ENCODE peak calls at places on chromosome 18, in four cellular contexts. S, W, I and D are unnamed samples.

GRCh38 chr18:31684279-31685096 is at the start of gene B4GALT6:
- DNase-seq in S (no peak), W (peak), I (no peak), D (peak)

GRCh38 chr18:48840491-48840877 is 110.3 kb downstream of the SMAD7 start:
- DNase-seq in S (no peak), W (no peak), I (no peak), D (no peak)

GRCh38 chr18:596288-596881 is 403 bp upstream of the CLUL1 start:
- DNase-seq in S (peak), W (peak), I (no peak), D (peak)

GRCh38 chr18:47260138-47260923 is 8.9 kb upstream of the SKOR2 start:
- DNase-seq in S (peak), W (peak), I (no peak), D (peak)

GRCh38 chr18:23857756-23858155 is 156.8 kb upstream of the TTC39C start:
- DNase-seq in S (peak), W (no peak), I (no peak), D (no peak)

GRCh38 chr18:13397504-13398163 is 179.1 kb downstream of the LDLRAD4 start:
- DNase-seq in S (no peak), W (no peak), I (no peak), D (no peak)

GRCh38 chr18:2402084-2402483 is 169.2 kb downstream of the METTL4 start:
- DNase-seq in S (no peak), W (peak), I (no peak), D (no peak)

GRCh38 chr18:37525302-37525585 is 40.4 kb downstream of the CELF4 start:
- DNase-seq in S (no peak), W (no peak), I (no peak), D (peak)

GRCh38 chr18:7459851-7460774 is 107.0 kb upstream of the PTPRM start:
- DNase-seq in S (peak), W (no peak), I (no peak), D (no peak)

GRCh38 chr18:6363216-6363615 is 51.5 kb downstream of the L3MBTL4 start:
- DNase-seq in S (no peak), W (no peak), I (peak), D (no peak)

GRCh38 chr18:28884304-28884703 is 707.4 kb upstream of the CDH2 start:
- DNase-seq in S (no peak), W (no peak), I (no peak), D (no peak)

GRCh38 chr18:48781041-48781989 is 169.4 kb downstream of the SMAD7 start:
- DNase-seq in S (peak), W (peak), I (no peak), D (no peak)

GRCh38 chr18:79765491-79766245 is 32.1 kb upstream of the KCNG2 start:
- DNase-seq in S (no peak), W (no peak), I (no peak), D (no peak)

GRCh38 chr18:13680612-13681011 is 45.7 kb downstream of the FAM210A start:
- DNase-seq in S (peak), W (peak), I (no peak), D (peak)

GRCh38 chr18:79200546-79201268 is 131.5 kb downstream of the ATP9B start:
- DNase-seq in S (no peak), W (no peak), I (no peak), D (no peak)

GRCh38 chr18:55097406-55098170 is 138.3 kb upstream of the CCDC68 start:
- DNase-seq in S (no peak), W (peak), I (no peak), D (no peak)

GRCh38 chr18:68417166-68417776 is 297.6 kb downstream of the TMX3 start:
- DNase-seq in S (no peak), W (no peak), I (no peak), D (no peak)

GRCh38 chr18:58447342-58448190 is 181.3 kb downstream of the ALPK2 start:
- DNase-seq in S (no peak), W (no peak), I (no peak), D (no peak)

GRCh38 chr18:45783097-45784075 is 42.1 kb upstream of the SIGLEC15 start:
- DNase-seq in S (no peak), W (no peak), I (no peak), D (no peak)

GRCh38 chr18:58527116-58528010 is 101.5 kb downstream of the ALPK2 start:
- DNase-seq in S (peak), W (no peak), I (no peak), D (no peak)

GRCh38 chr18:79657342-79657996 is 22.1 kb upstream of the CTDP1 start:
- DNase-seq in S (no peak), W (no peak), I (no peak), D (no peak)

GRCh38 chr18:69585696-69586095 is 185.0 kb downstream of the DOK6 start:
- DNase-seq in S (no peak), W (no peak), I (no peak), D (no peak)

GRCh38 chr18:35189510-35189909 is 51.3 kb upstream of the ZNF397 start:
- DNase-seq in S (no peak), W (no peak), I (no peak), D (no peak)

GRCh38 chr18:35186491-35187034 is 54.3 kb upstream of the ZNF397 start:
- DNase-seq in S (no peak), W (no peak), I (no peak), D (no peak)

GRCh38 chr18:35182151-35182550 is 58.7 kb upstream of the ZNF397 start:
- DNase-seq in S (no peak), W (no peak), I (no peak), D (no peak)

GRCh38 chr18:35183846-35184245 is 57.0 kb upstream of the ZNF397 start:
- DNase-seq in S (no peak), W (no peak), I (no peak), D (no peak)

GRCh38 chr18:35185771-35186170 is 55.1 kb upstream of the ZNF397 start:
- DNase-seq in S (no peak), W (no peak), I (no peak), D (no peak)
- TF ChIP-seq CBX5 in S (no peak), W (no peak), I (no peak), D (no peak)

DNA sequence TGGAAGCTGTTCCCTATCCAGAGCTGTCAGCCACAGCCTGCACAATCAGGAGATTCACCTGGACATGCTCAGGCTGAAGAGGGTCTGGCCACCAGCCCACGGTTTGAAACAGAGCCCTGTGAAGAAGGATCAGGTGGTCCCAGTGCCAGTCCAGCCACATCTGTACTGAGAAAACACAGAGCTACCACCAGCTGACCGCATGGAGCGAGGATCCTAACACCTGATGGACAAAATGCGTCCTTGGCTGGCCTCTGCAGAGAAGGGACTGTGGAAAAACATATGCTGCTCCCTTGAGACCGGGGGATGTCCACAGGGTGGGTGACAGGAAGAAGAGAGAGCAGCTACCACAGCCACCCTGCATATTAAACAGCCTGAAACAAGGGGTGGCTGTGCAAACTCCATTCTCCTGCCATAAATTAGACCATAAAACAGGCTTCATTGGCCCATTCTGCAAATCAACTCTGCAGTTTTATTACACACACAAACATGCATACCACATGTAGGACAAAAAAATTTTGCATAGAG is 137.3 kb downstream of the BCL2 start:
- DNase-seq in S (no peak), W (no peak), I (no peak), D (no peak)
- TF ChIP-seq EP300 in S (no peak), W (no peak), I (no peak), D (no peak)

DNA sequence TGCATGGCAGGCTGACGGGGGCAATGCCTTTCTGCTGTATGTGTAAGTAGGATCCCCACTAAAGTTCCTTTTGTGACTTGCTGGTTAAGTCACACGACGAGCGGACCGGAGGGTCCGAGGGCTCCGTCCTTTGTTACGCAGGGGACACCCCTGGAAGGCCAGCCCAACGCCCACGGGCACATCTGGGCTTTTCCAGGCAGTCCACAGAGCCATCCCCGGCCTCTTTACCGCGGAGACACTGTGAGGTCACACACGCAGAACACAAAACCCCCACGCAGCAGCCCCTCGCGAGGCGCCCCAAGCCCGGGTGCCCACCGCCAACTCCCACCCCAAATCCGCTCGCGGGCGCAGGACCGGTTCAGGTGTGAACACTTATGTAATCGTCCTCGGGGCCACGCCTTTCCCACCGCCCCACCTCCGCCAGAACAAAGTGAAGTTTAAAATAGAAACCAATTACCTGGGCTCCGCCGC is 4.3 kb downstream of the ZNF516 start:
- DNase-seq in S (no peak), W (no peak), I (no peak), D (no peak)
- TF ChIP-seq CBX5 in S (no peak), W (no peak), I (no peak), D (no peak)

GRCh38 chr18:63262369-63263335 is 56.9 kb downstream of the BCL2 start:
- DNase-seq in S (no peak), W (no peak), I (no peak), D (no peak)
- TF ChIP-seq EP300 in S (no peak), W (no peak), I (no peak), D (no peak)

GRCh38 chr18:50461251-50461650 is 86.4 kb downstream of the SKA1 start:
- DNase-seq in S (no peak), W (no peak), I (no peak), D (no peak)
- TF ChIP-seq CBX5 in S (no peak), W (no peak), I (no peak), D (no peak)

DNA sequence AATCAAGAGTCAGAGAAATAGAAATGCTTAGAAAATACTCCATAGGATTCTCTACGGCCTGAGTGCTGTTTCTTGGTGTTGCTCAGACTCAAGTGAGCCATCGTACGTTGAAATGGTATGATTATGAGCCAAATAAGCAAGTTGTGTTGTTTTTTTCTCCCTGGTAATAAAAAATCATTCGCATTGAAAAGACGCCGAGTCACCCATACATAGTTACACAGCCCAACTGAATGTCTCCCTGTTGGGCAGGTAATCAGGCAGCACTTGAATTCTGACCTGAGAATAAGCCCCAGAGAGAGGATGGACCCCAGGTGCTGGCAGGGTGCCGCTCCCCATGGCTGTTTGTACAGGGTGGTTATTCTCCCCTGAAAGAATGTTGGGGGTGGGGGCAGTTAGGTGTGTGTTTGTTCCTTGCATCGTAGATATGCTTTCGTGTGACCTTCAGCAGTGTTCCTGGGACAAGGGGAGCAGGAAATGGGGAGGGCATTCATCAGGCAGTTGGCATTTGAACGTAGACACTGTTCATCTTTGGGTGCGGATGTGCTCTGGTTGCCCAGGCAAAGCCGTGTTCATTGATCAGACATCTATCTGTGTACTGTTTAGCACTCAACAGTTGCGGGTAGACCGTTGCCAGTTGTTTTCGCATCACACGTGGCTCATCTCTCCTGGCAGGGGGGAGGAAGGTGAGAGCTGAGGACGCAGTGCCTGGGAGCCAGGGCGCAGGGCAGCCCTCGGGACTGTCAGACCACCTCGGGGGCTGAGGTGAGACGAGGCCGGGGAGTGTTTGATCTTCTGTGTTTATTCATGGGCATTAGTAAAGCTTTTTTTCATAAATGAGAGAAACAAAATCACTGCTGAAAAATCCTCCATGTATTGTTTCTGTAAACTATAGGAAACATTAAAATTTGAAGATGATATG is 27.3 kb downstream of the MTCL1 start:
- DNase-seq in S (peak), W (no peak), I (no peak), D (no peak)
- TF ChIP-seq EP300 in S (peak), W (no peak), I (no peak), D (no peak)